ENCODE peak calls at places on chromosomes 3 and 15, in nine cellular contexts. T, C, Z, I, Q, K, M, P and D are unnamed samples.

GRCh38 chr15:25059698-25060471 is 105.1 kb downstream of the SNRPN start:
- DNase-seq in T (no peak), C (no peak), Z (no peak), I (no peak), Q (no peak), K (no peak), M (no peak), P (no peak), D (no peak)

GRCh38 chr3:55343486-55344357 is 143.4 kb downstream of the WNT5A start:
- DNase-seq in T (no peak), C (no peak), Z (peak), I (no peak), Q (no peak), K (no peak), M (no peak), P (no peak), D (no peak)

GRCh38 chr15:64574220-64574994 is 114.0 kb downstream of the ZNF609 start:
- DNase-seq in T (no peak), C (no peak), Z (peak), I (no peak), Q (no peak), K (no peak), M (peak), P (no peak), D (no peak)

GRCh38 chr3:62211675-62212429 is 161.5 kb downstream of the FEZF2 start:
- DNase-seq in T (no peak), C (no peak), Z (peak), I (no peak), Q (no peak), K (peak), M (peak), P (no peak), D (no peak)

GRCh38 chr3:49410844-49411549 is 779 bp downstream of the RHOA start:
- DNase-seq in T (no peak), C (no peak), Z (no peak), I (no peak), Q (no peak), K (no peak), M (no peak), P (no peak), D (no peak)

GRCh38 chr15:80036067-80036466 is 23.4 kb upstream of the ZFAND6 start:
- DNase-seq in T (no peak), C (no peak), Z (no peak), I (no peak), Q (no peak), K (no peak), M (no peak), P (no peak), D (no peak)

GRCh38 chr3:193132923-193133463 is 108.0 kb upstream of the PLAAT1 start:
- DNase-seq in T (no peak), C (no peak), Z (peak), I (no peak), Q (no peak), K (no peak), M (no peak), P (peak), D (no peak)

GRCh38 chr3:97265237-97266005 is 451.0 kb downstream of the EPHA6 start:
- DNase-seq in T (no peak), C (no peak), Z (no peak), I (no peak), Q (no peak), K (no peak), M (no peak), P (no peak), D (no peak)

GRCh38 chr3:143170676-143171075 is 51.1 kb downstream of the CHST2 start:
- DNase-seq in T (no peak), C (no peak), Z (peak), I (no peak), Q (no peak), K (no peak), M (peak), P (no peak), D (no peak)

GRCh38 chr15:25943831-25944230 is 80.7 kb upstream of the ATP10A start:
- DNase-seq in T (no peak), C (no peak), Z (no peak), I (no peak), Q (no peak), K (no peak), M (no peak), P (no peak), D (no peak)

GRCh38 chr15:70188286-70188685 is 90.6 kb upstream of the TLE3 start:
- DNase-seq in T (no peak), C (no peak), Z (no peak), I (no peak), Q (no peak), K (no peak), M (no peak), P (no peak), D (no peak)

GRCh38 chr3:38368238-38368637 is 21.7 kb downstream of the XYLB start:
- DNase-seq in T (no peak), C (no peak), Z (no peak), I (no peak), Q (no peak), K (peak), M (no peak), P (no peak), D (no peak)

GRCh38 chr3:140363801-140364200 is 314.1 kb upstream of the TRIM42 start:
- DNase-seq in T (no peak), C (no peak), Z (no peak), I (no peak), Q (no peak), K (no peak), M (no peak), P (no peak), D (no peak)